ENCODE peak calls at places on chromosomes 2 and 18, in six cellular contexts. One of them, this sample, is unnamed.

GRCh38 chr2:145715601-145716000 is 1195.7 kb upstream of the ZEB2 start:
- DNase-seq in K562: no peak
- DNase-seq in cardiac muscle cell: no peak
- DNase-seq in CD8-positive, alpha-beta memory T cell: no peak
- DNase-seq in ovary: no peak
- DNase-seq in keratinocyte: no peak
- DNase-seq in this sample: no peak

GRCh38 chr2:215791481-215791937 is 221.8 kb downstream of the MREG start:
- DNase-seq in cardiac muscle cell: no peak
- DNase-seq in ovary: no peak
- DNase-seq in CD8-positive, alpha-beta memory T cell: no peak
- DNase-seq in K562: no peak
- DNase-seq in keratinocyte: no peak
- DNase-seq in this sample: no peak

GRCh38 chr2:28750316-28751101 is 1.1 kb upstream of the PPP1CB start:
- DNase-seq in keratinocyte: no peak
- DNase-seq in K562: peak
- DNase-seq in cardiac muscle cell: peak
- DNase-seq in ovary: no peak
- DNase-seq in CD8-positive, alpha-beta memory T cell: no peak
- DNase-seq in this sample: no peak

GRCh38 chr2:240896871-240897692 is 1.1 kb upstream of the MAB21L4 start:
- DNase-seq in K562: no peak
- DNase-seq in ovary: no peak
- DNase-seq in cardiac muscle cell: no peak
- DNase-seq in CD8-positive, alpha-beta memory T cell: no peak
- DNase-seq in keratinocyte: no peak
- DNase-seq in this sample: no peak

GRCh38 chr2:46827274-46827930 is 88.2 kb downstream of the MCFD2 start:
- DNase-seq in cardiac muscle cell: peak
- DNase-seq in K562: no peak
- DNase-seq in keratinocyte: no peak
- DNase-seq in CD8-positive, alpha-beta memory T cell: no peak
- DNase-seq in ovary: no peak
- DNase-seq in this sample: no peak

GRCh38 chr2:7884338-7884737 is 797.5 kb upstream of the ID2 start:
- DNase-seq in K562: no peak
- DNase-seq in CD8-positive, alpha-beta memory T cell: no peak
- DNase-seq in ovary: no peak
- DNase-seq in keratinocyte: no peak
- DNase-seq in cardiac muscle cell: no peak
- DNase-seq in this sample: no peak

GRCh38 chr2:16678964-16679363 is 13.3 kb upstream of the CYRIA start:
- DNase-seq in ovary: no peak
- DNase-seq in CD8-positive, alpha-beta memory T cell: no peak
- DNase-seq in cardiac muscle cell: no peak
- DNase-seq in K562: no peak
- DNase-seq in keratinocyte: no peak
- DNase-seq in this sample: no peak

GRCh38 chr2:62437785-62438184 is 68.2 kb downstream of the TMEM17 start:
- DNase-seq in CD8-positive, alpha-beta memory T cell: no peak
- DNase-seq in keratinocyte: no peak
- DNase-seq in K562: no peak
- DNase-seq in cardiac muscle cell: no peak
- DNase-seq in ovary: no peak
- DNase-seq in this sample: no peak

GRCh38 chr2:233252227-233252626 is 754 bp downstream of the ATG16L1 start:
- DNase-seq in ovary: no peak
- DNase-seq in K562: no peak
- DNase-seq in keratinocyte: no peak
- DNase-seq in cardiac muscle cell: no peak
- DNase-seq in CD8-positive, alpha-beta memory T cell: no peak
- DNase-seq in this sample: no peak

GRCh38 chr2:139048017-139048416 is 267.8 kb upstream of the NXPH2 start:
- DNase-seq in ovary: no peak
- DNase-seq in CD8-positive, alpha-beta memory T cell: no peak
- DNase-seq in cardiac muscle cell: no peak
- DNase-seq in keratinocyte: no peak
- DNase-seq in K562: no peak
- DNase-seq in this sample: no peak

GRCh38 chr18:61047794-61048193 is 285.4 kb upstream of the CDH20 start:
- DNase-seq in ovary: no peak
- DNase-seq in cardiac muscle cell: no peak
- DNase-seq in CD8-positive, alpha-beta memory T cell: no peak
- DNase-seq in K562: no peak
- DNase-seq in keratinocyte: no peak
- DNase-seq in this sample: no peak

GRCh38 chr2:113216321-113216720 is 42.5 kb downstream of the PSD4 start:
- DNase-seq in cardiac muscle cell: no peak
- DNase-seq in keratinocyte: no peak
- DNase-seq in CD8-positive, alpha-beta memory T cell: no peak
- DNase-seq in ovary: no peak
- DNase-seq in K562: no peak
- DNase-seq in this sample: no peak

DNA sequence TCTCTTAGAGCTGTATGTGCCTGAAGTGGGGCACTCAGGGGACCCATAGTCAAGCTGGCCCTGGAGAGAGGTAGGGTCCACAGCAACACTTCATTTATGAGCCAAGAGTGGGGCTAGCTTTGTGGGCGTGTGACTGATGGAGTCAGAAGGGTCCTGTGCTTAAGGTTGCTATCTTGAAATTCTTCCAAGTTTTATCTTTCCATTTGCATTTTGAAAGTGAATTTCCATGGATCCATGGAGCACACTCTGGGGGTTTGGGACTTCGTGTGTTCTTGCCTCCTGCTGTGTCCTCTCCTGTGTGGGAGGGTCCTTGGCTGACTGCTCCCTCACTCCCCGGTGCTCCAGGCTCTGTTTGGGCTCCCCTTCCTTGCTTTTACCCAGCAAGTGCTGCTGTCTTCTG is 50.8 kb downstream of the FHOD3 start:
- DNase-seq in keratinocyte: no peak
- DNase-seq in K562: no peak
- DNase-seq in cardiac muscle cell: no peak
- DNase-seq in ovary: no peak
- DNase-seq in CD8-positive, alpha-beta memory T cell: no peak
- DNase-seq in this sample: no peak
- H3K27ac ChIP-seq in keratinocyte: no peak
- H3K27ac ChIP-seq in K562: no peak
- H3K27ac ChIP-seq in cardiac muscle cell: no peak
- H3K27ac ChIP-seq in ovary: no peak
- H3K27ac ChIP-seq in CD8-positive, alpha-beta memory T cell: no peak
- H3K27ac ChIP-seq in this sample: no peak

DNA sequence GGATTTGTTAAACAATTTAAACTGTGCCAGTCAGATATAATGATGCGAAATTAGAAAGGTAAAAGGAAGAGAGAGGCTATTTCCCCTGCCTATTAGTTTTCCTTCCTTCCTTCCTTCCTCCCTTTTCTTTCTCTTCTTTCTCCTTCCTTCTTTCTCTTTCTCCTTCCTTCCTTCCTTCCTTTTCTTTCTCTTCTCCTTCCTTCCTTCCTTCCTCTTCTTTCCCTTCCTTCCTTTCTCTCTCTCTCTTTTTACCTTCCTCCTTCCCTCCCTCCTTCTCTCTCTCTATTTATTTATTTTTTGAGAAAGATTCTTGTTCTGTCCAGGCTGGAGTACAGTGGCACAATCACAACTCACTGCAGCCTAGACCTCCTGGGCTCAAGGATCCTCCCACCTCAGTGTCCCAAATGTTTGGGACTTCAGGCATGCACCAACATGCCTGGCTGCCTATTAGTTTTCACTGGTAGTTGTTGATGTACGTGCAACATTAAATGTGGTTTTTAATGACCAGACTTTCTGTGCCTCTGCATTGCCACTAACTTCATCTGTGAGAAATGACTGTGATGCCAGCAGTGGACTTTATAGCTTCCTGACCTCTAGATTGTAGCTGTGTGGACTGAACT is 48.7 kb upstream of the NFE2L2 start:
- DNase-seq in cardiac muscle cell: no peak
- DNase-seq in keratinocyte: no peak
- DNase-seq in K562: no peak
- DNase-seq in ovary: no peak
- DNase-seq in CD8-positive, alpha-beta memory T cell: no peak
- DNase-seq in this sample: no peak
- H3K27ac ChIP-seq in cardiac muscle cell: no peak
- H3K27ac ChIP-seq in keratinocyte: no peak
- H3K27ac ChIP-seq in K562: no peak
- H3K27ac ChIP-seq in ovary: no peak
- H3K27ac ChIP-seq in CD8-positive, alpha-beta memory T cell: no peak
- H3K27ac ChIP-seq in this sample: peak

DNA sequence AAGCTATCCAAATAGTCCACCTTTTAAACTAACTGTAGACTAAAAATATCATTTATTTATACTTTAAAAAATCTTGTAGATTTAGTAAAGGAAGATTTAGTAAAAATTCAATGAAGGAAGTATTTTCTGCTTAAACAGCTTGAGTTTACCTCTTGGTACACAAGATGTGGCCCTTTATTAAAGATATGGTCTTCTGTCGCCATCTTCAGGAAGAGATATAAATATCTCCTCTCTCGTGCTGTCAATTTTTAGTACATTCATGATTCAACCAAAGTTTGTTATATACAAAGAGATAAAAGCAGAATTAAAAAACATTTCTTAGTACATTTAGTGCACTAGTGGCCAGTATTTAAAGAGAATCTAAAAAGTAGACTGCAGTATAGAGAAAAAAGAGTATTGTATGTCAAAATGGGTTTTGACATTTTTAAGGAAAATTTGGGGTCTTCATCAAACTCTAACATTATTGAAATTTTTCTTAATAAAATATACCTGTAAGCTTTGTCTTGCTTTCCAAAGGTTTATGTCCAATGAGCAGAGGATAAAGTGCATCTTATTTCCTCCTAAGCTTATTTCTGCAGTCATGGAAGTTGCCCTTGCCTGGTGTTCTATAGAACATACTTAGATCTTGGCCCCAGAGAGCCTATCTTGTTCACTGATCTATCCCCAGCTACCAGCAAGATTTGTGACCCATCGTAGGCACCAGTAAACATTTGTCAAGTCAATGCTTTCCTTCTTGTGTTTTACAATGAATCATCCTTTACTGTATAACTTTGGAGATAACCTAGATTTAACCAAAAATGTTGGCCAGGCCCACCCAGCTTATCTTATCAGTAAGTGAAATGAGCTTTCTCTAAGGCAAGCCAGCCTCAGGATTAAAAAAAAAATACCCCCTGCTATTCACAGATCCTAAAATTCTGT is 18.5 kb upstream of the EML6 start:
- DNase-seq in CD8-positive, alpha-beta memory T cell: peak
- DNase-seq in ovary: no peak
- DNase-seq in keratinocyte: no peak
- DNase-seq in K562: no peak
- DNase-seq in cardiac muscle cell: peak
- DNase-seq in this sample: no peak
- H3K27ac ChIP-seq in CD8-positive, alpha-beta memory T cell: no peak
- H3K27ac ChIP-seq in ovary: no peak
- H3K27ac ChIP-seq in keratinocyte: no peak
- H3K27ac ChIP-seq in K562: no peak
- H3K27ac ChIP-seq in cardiac muscle cell: no peak
- H3K27ac ChIP-seq in this sample: no peak

GRCh38 chr2:26772064-26773001 is 8.2 kb downstream of the SLC35F6 start:
- DNase-seq in ovary: peak
- DNase-seq in CD8-positive, alpha-beta memory T cell: peak
- DNase-seq in cardiac muscle cell: peak
- DNase-seq in keratinocyte: no peak
- DNase-seq in K562: peak
- DNase-seq in this sample: peak

GRCh38 chr2:26778507-26778906 is 7.3 kb upstream of the CENPA start:
- DNase-seq in ovary: no peak
- DNase-seq in K562: no peak
- DNase-seq in keratinocyte: no peak
- DNase-seq in cardiac muscle cell: no peak
- DNase-seq in CD8-positive, alpha-beta memory T cell: no peak
- DNase-seq in this sample: no peak

GRCh38 chr2:26780203-26780760 is 5.6 kb upstream of the CENPA start:
- DNase-seq in K562: no peak
- DNase-seq in CD8-positive, alpha-beta memory T cell: no peak
- DNase-seq in ovary: no peak
- DNase-seq in keratinocyte: no peak
- DNase-seq in cardiac muscle cell: no peak
- DNase-seq in this sample: no peak

GRCh38 chr2:26778076-26778475 is 7.8 kb upstream of the CENPA start:
- DNase-seq in K562: no peak
- DNase-seq in CD8-positive, alpha-beta memory T cell: no peak
- DNase-seq in ovary: no peak
- DNase-seq in cardiac muscle cell: no peak
- DNase-seq in keratinocyte: no peak
- DNase-seq in this sample: no peak

GRCh38 chr2:26776195-26776594 is 9.7 kb upstream of the CENPA start:
- DNase-seq in K562: no peak
- DNase-seq in keratinocyte: no peak
- DNase-seq in cardiac muscle cell: no peak
- DNase-seq in CD8-positive, alpha-beta memory T cell: no peak
- DNase-seq in ovary: no peak
- DNase-seq in this sample: no peak
- H3K27ac ChIP-seq in K562: no peak
- H3K27ac ChIP-seq in keratinocyte: no peak
- H3K27ac ChIP-seq in cardiac muscle cell: no peak
- H3K27ac ChIP-seq in CD8-positive, alpha-beta memory T cell: no peak
- H3K27ac ChIP-seq in ovary: no peak
- H3K27ac ChIP-seq in this sample: no peak

GRCh38 chr2:20209373-20210109 is 15.4 kb downstream of the SDC1 start:
- DNase-seq in keratinocyte: no peak
- DNase-seq in K562: no peak
- DNase-seq in CD8-positive, alpha-beta memory T cell: no peak
- DNase-seq in cardiac muscle cell: no peak
- DNase-seq in ovary: no peak
- DNase-seq in this sample: no peak

GRCh38 chr2:20205915-20206524 is 18.9 kb downstream of the SDC1 start:
- DNase-seq in ovary: no peak
- DNase-seq in keratinocyte: no peak
- DNase-seq in CD8-positive, alpha-beta memory T cell: no peak
- DNase-seq in K562: no peak
- DNase-seq in cardiac muscle cell: no peak
- DNase-seq in this sample: no peak

GRCh38 chr2:20207051-20207450 is 17.9 kb downstream of the SDC1 start:
- DNase-seq in cardiac muscle cell: no peak
- DNase-seq in CD8-positive, alpha-beta memory T cell: no peak
- DNase-seq in ovary: no peak
- DNase-seq in K562: no peak
- DNase-seq in keratinocyte: no peak
- DNase-seq in this sample: no peak

GRCh38 chr2:20210462-20210861 is 14.5 kb downstream of the SDC1 start:
- DNase-seq in CD8-positive, alpha-beta memory T cell: no peak
- DNase-seq in keratinocyte: no peak
- DNase-seq in ovary: no peak
- DNase-seq in cardiac muscle cell: no peak
- DNase-seq in K562: no peak
- DNase-seq in this sample: no peak

GRCh38 chr2:20208487-20208882 is 16.4 kb downstream of the SDC1 start:
- DNase-seq in CD8-positive, alpha-beta memory T cell: no peak
- DNase-seq in K562: no peak
- DNase-seq in cardiac muscle cell: no peak
- DNase-seq in ovary: no peak
- DNase-seq in keratinocyte: no peak
- DNase-seq in this sample: no peak
- H3K27ac ChIP-seq in CD8-positive, alpha-beta memory T cell: no peak
- H3K27ac ChIP-seq in K562: no peak
- H3K27ac ChIP-seq in cardiac muscle cell: no peak
- H3K27ac ChIP-seq in ovary: no peak
- H3K27ac ChIP-seq in keratinocyte: peak
- H3K27ac ChIP-seq in this sample: peak

This sample was measured in epithelial cell of prostate.